ENCODE peak calls at places on chromosomes 11 and 22, in ten cellular contexts. I, Z, E, K, G, Q, V, A, L and M are unnamed samples.

GRCh38 chr22:22424210-22424800 is 84.2 kb downstream of the ZNF280B start:
- DNase-seq in I (no peak), Z (no peak), E (peak), K (no peak), G (no peak), Q (no peak), V (no peak), A (no peak), L (no peak), M (no peak)

GRCh38 chr11:33177676-33178336 is 16.5 kb upstream of the CSTF3 start:
- DNase-seq in I (no peak), Z (no peak), E (no peak), K (no peak), G (no peak), Q (no peak), V (no peak), A (no peak), L (no peak), M (no peak)

GRCh38 chr11:6413791-6414231 is 5.1 kb downstream of the APBB1 start:
- DNase-seq in I (no peak), Z (no peak), E (no peak), K (no peak), G (no peak), Q (no peak), V (no peak), A (peak), L (peak), M (no peak)

GRCh38 chr11:1203505-1204271 is 19.2 kb upstream of the MUC5B start:
- DNase-seq in I (no peak), Z (no peak), E (peak), K (no peak), G (no peak), Q (no peak), V (no peak), A (no peak), L (no peak), M (no peak)

GRCh38 chr11:121024989-121025388 is 1.1 kb downstream of the TBCEL start:
- DNase-seq in I (no peak), Z (peak), E (no peak), K (no peak), G (peak), Q (no peak), V (no peak), A (no peak), L (peak), M (no peak)

GRCh38 chr22:19663286-19663815 is 51.0 kb upstream of the SEPTIN5 start:
- DNase-seq in I (no peak), Z (peak), E (no peak), K (no peak), G (peak), Q (no peak), V (peak), A (no peak), L (peak), M (no peak)

GRCh38 chr11:27420722-27421572 is 51.6 kb downstream of the LGR4 start:
- DNase-seq in I (no peak), Z (no peak), E (no peak), K (no peak), G (peak), Q (no peak), V (no peak), A (no peak), L (no peak), M (no peak)

GRCh38 chr11:134691985-134692384 is 279.9 kb upstream of the B3GAT1 start:
- DNase-seq in I (no peak), Z (no peak), E (no peak), K (no peak), G (peak), Q (no peak), V (no peak), A (no peak), L (no peak), M (no peak)

GRCh38 chr22:17775781-17776470 is 1.7 kb upstream of the BID start:
- DNase-seq in I (no peak), Z (no peak), E (no peak), K (no peak), G (no peak), Q (no peak), V (no peak), A (no peak), L (no peak), M (no peak)

GRCh38 chr22:28905433-28905832 is 22.1 kb downstream of the ZNRF3 start:
- DNase-seq in I (no peak), Z (no peak), E (no peak), K (no peak), G (no peak), Q (no peak), V (no peak), A (no peak), L (no peak), M (no peak)

GRCh38 chr22:27241430-27242110 is 560.0 kb downstream of the MN1 start:
- DNase-seq in I (no peak), Z (no peak), E (no peak), K (no peak), G (peak), Q (no peak), V (peak), A (no peak), L (peak), M (no peak)

GRCh38 chr22:19325296-19325950 is 33.9 kb upstream of the CLTCL1 start:
- DNase-seq in I (no peak), Z (no peak), E (no peak), K (no peak), G (peak), Q (no peak), V (no peak), A (no peak), L (no peak), M (no peak)

GRCh38 chr22:29587938-29588699 is 7.2 kb upstream of the NIPSNAP1 start:
- DNase-seq in I (no peak), Z (no peak), E (no peak), K (no peak), G (peak), Q (no peak), V (no peak), A (no peak), L (peak), M (no peak)

GRCh38 chr11:35487532-35488078 is 37.8 kb downstream of the PAMR1 start:
- DNase-seq in I (no peak), Z (peak), E (peak), K (no peak), G (peak), Q (no peak), V (peak), A (no peak), L (peak), M (no peak)

GRCh38 chr11:64461081-64461480 is 102.1 kb downstream of the RPS6KA4 start:
- DNase-seq in I (no peak), Z (no peak), E (no peak), K (no peak), G (no peak), Q (no peak), V (no peak), A (no peak), L (no peak), M (no peak)

GRCh38 chr11:64331569-64332371 is 8.2 kb upstream of the CCDC88B start:
- DNase-seq in I (peak), Z (peak), E (peak), K (peak), G (peak), Q (peak), V (peak), A (peak), L (peak), M (no peak)

GRCh38 chr11:18270102-18270501 is 4.0 kb downstream of the SAA1 start:
- DNase-seq in I (no peak), Z (no peak), E (no peak), K (no peak), G (no peak), Q (no peak), V (no peak), A (no peak), L (no peak), M (no peak)

GRCh38 chr22:29704528-29705285 is 15.1 kb upstream of the CABP7 start:
- DNase-seq in I (no peak), Z (no peak), E (no peak), K (no peak), G (peak), Q (no peak), V (no peak), A (no peak), L (peak), M (peak)

GRCh38 chr11:46263120-46263519 is 14.3 kb upstream of the CREB3L1 start:
- DNase-seq in I (no peak), Z (no peak), E (no peak), K (no peak), G (no peak), Q (no peak), V (no peak), A (no peak), L (no peak), M (no peak)

GRCh38 chr11:43316451-43316850 is 4.7 kb downstream of the API5 start:
- DNase-seq in I (no peak), Z (no peak), E (no peak), K (no peak), G (peak), Q (no peak), V (no peak), A (no peak), L (peak), M (no peak)

GRCh38 chr11:27254744-27255446 is 108.1 kb downstream of the CCDC34 start:
- DNase-seq in I (no peak), Z (no peak), E (no peak), K (no peak), G (peak), Q (no peak), V (no peak), A (no peak), L (peak), M (no peak)

GRCh38 chr11:103359221-103359620 is 250.0 kb downstream of the DYNC2H1 start:
- DNase-seq in I (no peak), Z (no peak), E (no peak), K (no peak), G (peak), Q (no peak), V (no peak), A (no peak), L (no peak), M (no peak)

GRCh38 chr11:91272089-91272488 is 952.5 kb upstream of the FAT3 start:
- DNase-seq in I (no peak), Z (no peak), E (no peak), K (no peak), G (no peak), Q (no peak), V (no peak), A (no peak), L (no peak), M (no peak)

GRCh38 chr22:41429232-41429945 is 17.2 kb downstream of the TOB2 start:
- DNase-seq in I (no peak), Z (no peak), E (no peak), K (no peak), G (no peak), Q (no peak), V (no peak), A (no peak), L (no peak), M (no peak)

GRCh38 chr11:4626207-4627105 is 10.8 kb upstream of the OR51D1 start:
- DNase-seq in I (no peak), Z (peak), E (peak), K (peak), G (peak), Q (peak), V (peak), A (no peak), L (peak), M (no peak)